ENCODE peak calls at places on chromosomes 16 and 17, in five cellular contexts. One of them, this sample, is unnamed.

GRCh38 chr16:56691885-56692284 is 9.6 kb downstream of the MT1X start:
- DNase-seq in thoracic aorta: no peak
- DNase-seq in BJ: peak
- DNase-seq in epithelial cell of esophagus: peak
- DNase-seq in BE2C: no peak
- DNase-seq in this sample: no peak

GRCh38 chr17:41390411-41390938 is 6.9 kb downstream of the KRT31 start:
- DNase-seq in thoracic aorta: no peak
- DNase-seq in BJ: no peak
- DNase-seq in epithelial cell of esophagus: no peak
- DNase-seq in BE2C: no peak
- DNase-seq in this sample: no peak

GRCh38 chr17:183021-183420 is 1.6 kb upstream of the DOC2B start:
- DNase-seq in thoracic aorta: no peak
- DNase-seq in BJ: no peak
- DNase-seq in epithelial cell of esophagus: no peak
- DNase-seq in BE2C: no peak
- DNase-seq in this sample: no peak

GRCh38 chr16:46885960-46886763 is 2.0 kb downstream of the GPT2 start:
- DNase-seq in thoracic aorta: no peak
- DNase-seq in BJ: no peak
- DNase-seq in epithelial cell of esophagus: peak
- DNase-seq in BE2C: no peak
- DNase-seq in this sample: peak

GRCh38 chr16:85306071-85306792 is 194.0 kb upstream of the CIBAR2 start:
- DNase-seq in thoracic aorta: peak
- DNase-seq in BJ: peak
- DNase-seq in epithelial cell of esophagus: peak
- DNase-seq in BE2C: no peak
- DNase-seq in this sample: no peak

GRCh38 chr16:73053379-73054130 is 5.6 kb upstream of the ZFHX3 start:
- DNase-seq in thoracic aorta: no peak
- DNase-seq in BJ: no peak
- DNase-seq in epithelial cell of esophagus: peak
- DNase-seq in BE2C: peak
- DNase-seq in this sample: no peak

GRCh38 chr16:7304932-7305331 is 27.7 kb upstream of the RBFOX1 start:
- DNase-seq in thoracic aorta: no peak
- DNase-seq in BJ: no peak
- DNase-seq in epithelial cell of esophagus: no peak
- DNase-seq in BE2C: no peak
- DNase-seq in this sample: no peak

GRCh38 chr16:19578378-19578851 is 22.9 kb downstream of the VPS35L start:
- DNase-seq in thoracic aorta: no peak
- DNase-seq in BJ: no peak
- DNase-seq in epithelial cell of esophagus: no peak
- DNase-seq in BE2C: no peak
- DNase-seq in this sample: peak

GRCh38 chr17:38877130-38877851 is 7.4 kb downstream of the LASP1 start:
- DNase-seq in thoracic aorta: no peak
- DNase-seq in BJ: no peak
- DNase-seq in epithelial cell of esophagus: no peak
- DNase-seq in BE2C: no peak
- DNase-seq in this sample: no peak

DNA sequence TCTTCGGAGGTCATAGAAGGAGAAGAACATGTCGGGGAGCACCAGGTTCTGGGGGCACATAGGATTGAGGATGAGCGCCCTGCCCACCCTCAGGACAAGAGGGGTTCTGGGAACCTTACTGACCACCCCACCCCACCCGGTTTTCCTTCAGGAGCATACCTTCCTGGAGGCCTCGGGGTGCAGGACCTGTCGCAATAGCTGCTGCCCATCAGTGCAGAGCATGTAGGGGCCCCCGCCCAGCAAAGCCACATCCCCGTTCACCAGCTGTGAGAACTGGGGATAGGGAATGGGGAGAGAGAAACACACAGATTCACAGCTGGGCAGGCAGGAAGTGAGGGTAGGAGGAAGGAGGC is 2.1 kb downstream of the ESRP2 start:
- DNase-seq in thoracic aorta: no peak
- DNase-seq in BJ: no peak
- DNase-seq in epithelial cell of esophagus: no peak
- DNase-seq in BE2C: no peak
- DNase-seq in this sample: no peak
- H3K4me3 ChIP-seq in thoracic aorta: no peak
- H3K4me3 ChIP-seq in BJ: no peak
- H3K4me3 ChIP-seq in epithelial cell of esophagus: peak
- H3K4me3 ChIP-seq in BE2C: no peak
- H3K4me3 ChIP-seq in this sample: no peak

DNA sequence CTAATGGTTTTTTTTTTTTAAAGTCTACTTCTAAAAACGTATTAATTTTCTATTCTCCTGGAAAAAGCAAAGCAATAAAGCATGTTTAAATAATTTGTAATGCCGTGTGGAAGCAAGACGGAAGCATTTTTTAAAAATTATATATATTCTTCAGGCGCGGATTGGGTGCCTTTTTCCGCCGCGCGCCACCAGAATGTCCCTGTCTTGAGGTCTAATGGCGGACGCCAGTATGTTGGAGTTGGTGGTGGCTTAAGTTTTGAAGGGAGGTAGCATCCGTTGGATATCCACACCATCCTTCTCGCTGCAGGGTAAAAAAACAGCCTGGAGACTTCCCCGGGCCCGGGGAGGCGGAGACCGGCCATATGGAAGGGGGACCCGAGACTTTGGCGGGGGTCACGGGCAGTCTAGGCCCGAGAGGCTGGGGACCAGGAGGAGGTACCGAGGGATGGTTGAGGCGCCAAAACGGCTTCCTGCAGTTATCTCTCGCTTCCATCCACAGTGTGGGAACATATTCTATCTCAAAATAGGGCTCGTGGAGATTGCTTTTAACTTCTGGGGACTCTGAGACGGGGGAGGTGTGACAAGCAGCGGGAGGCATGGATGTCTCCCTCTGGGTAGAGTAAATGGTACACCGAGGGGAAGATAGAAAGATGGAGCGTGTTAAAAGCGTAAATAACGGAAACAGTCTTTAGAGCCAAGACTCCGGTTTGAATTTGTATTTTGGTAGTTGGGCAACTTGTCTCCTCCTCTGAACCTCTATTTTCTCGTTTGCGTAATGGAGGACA is at the start of gene SF3B3:
- DNase-seq in thoracic aorta: no peak
- DNase-seq in BJ: no peak
- DNase-seq in epithelial cell of esophagus: peak
- DNase-seq in BE2C: peak
- DNase-seq in this sample: no peak
- TF ChIP-seq CTCF in thoracic aorta: no peak
- TF ChIP-seq CTCF in BJ: no peak
- TF ChIP-seq CTCF in epithelial cell of esophagus: no peak
- TF ChIP-seq CTCF in BE2C: no peak
- TF ChIP-seq CTCF in this sample: no peak

GRCh38 chr17:75720656-75721462 is at the start of gene ITGB4:
- DNase-seq in thoracic aorta: no peak
- DNase-seq in BJ: no peak
- DNase-seq in epithelial cell of esophagus: peak
- DNase-seq in BE2C: no peak
- DNase-seq in this sample: no peak
- H3K4me3 ChIP-seq in thoracic aorta: peak
- H3K4me3 ChIP-seq in BJ: peak
- H3K4me3 ChIP-seq in epithelial cell of esophagus: peak
- H3K4me3 ChIP-seq in BE2C: no peak
- H3K4me3 ChIP-seq in this sample: peak

GRCh38 chr16:2429037-2429770 is at the start of gene CCNF:
- DNase-seq in thoracic aorta: peak
- DNase-seq in BJ: peak
- DNase-seq in epithelial cell of esophagus: peak
- DNase-seq in BE2C: peak
- DNase-seq in this sample: peak

GRCh38 chr16:2432286-2432685 is 3.0 kb downstream of the CCNF start:
- DNase-seq in thoracic aorta: no peak
- DNase-seq in BJ: no peak
- DNase-seq in epithelial cell of esophagus: no peak
- DNase-seq in BE2C: no peak
- DNase-seq in this sample: no peak

GRCh38 chr16:2428051-2428786 is 1.0 kb upstream of the CCNF start:
- DNase-seq in thoracic aorta: no peak
- DNase-seq in BJ: no peak
- DNase-seq in epithelial cell of esophagus: peak
- DNase-seq in BE2C: peak
- DNase-seq in this sample: no peak

GRCh38 chr16:2428787-2429036 is 535 bp upstream of the CCNF start:
- DNase-seq in thoracic aorta: no peak
- DNase-seq in BJ: no peak
- DNase-seq in epithelial cell of esophagus: no peak
- DNase-seq in BE2C: no peak
- DNase-seq in this sample: no peak

DNA sequence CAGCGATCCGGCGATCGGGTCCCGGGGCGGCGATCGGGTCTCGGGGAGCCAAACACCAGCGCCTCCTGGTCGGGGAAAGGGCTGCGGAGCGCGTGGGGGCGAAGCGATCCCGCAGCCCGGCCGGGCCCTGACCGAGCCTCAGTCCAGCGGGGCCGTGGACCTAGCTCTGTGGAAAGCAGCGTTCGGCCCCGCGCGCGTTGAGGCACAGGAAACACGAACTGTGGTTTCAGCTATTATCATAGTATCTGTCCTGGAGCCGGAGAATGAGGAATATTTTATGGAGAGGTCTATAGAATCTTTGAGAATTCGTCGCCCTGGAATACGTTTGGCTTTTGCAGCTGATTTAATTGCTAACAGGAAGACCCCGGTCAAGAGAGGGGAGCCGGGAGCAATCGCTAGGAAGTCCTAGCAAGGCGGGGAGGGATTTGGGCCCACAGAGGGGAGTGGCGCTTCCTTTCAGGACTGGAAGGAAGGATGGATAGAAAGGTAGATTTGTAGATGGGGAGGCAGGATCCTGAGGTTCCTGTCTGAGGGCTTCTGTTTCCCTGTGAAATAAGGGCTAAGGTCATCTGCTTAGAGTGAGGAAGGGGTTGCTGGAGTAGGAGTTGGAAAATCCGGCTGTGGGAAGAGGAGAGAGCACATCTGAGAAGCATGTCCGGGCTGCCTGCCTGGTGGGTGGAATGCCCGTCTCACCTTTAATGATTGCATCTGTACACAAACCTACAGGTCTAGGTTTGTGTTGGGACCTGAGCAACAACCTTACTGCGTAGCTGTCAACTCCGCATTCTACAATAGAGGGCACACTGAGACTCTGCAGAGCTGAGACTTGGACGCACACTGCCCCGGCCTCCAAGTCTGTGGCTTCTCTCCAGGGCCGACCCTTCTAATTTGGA is 770 bp downstream of the CCNF start:
- DNase-seq in thoracic aorta: no peak
- DNase-seq in BJ: no peak
- DNase-seq in epithelial cell of esophagus: peak
- DNase-seq in BE2C: peak
- DNase-seq in this sample: no peak
- TF ChIP-seq CTCF in thoracic aorta: no peak
- TF ChIP-seq CTCF in BJ: peak
- TF ChIP-seq CTCF in epithelial cell of esophagus: peak
- TF ChIP-seq CTCF in BE2C: peak
- TF ChIP-seq CTCF in this sample: peak

This sample was measured in astrocyte of the cerebellum.